ENCODE peak calls at places on chromosomes 16 and 17, in nine cellular contexts. K is globus pallidus; J is substantia nigra; L is CD8-positive, alpha-beta T cell; V is frontal cortex; X is NCI-H1417; E is left colon; S is T47D; T is hepatic stellate cell. Z is an unnamed sample.
A peak's percentile ranks its signal among the peaks of the same experiment; 100 is the strongest.

GRCh38 chr16:84751947-84752346 is 52.1 kb downstream of the USP10 start:
- DNase-seq in K (no peak), J (no peak), L (no peak), V (no peak), X (no peak), E (no peak), S (no peak), T (no peak), Z (no peak)

GRCh38 chr17:37361543-37361942 is 14.2 kb upstream of the C17orf78 start:
- DNase-seq in K (no peak), J (no peak), L (no peak), V (no peak), X (no peak), E (no peak), S (peak; percentile 39), T (no peak), Z (no peak)

GRCh38 chr16:86968866-86969265 is 348.3 kb downstream of the C16orf95 start:
- DNase-seq in K (no peak), J (no peak), L (no peak), V (no peak), X (no peak), E (no peak), S (no peak), T (no peak), Z (no peak)

GRCh38 chr16:4402439-4403132 is 13.8 kb downstream of the CORO7 start:
- DNase-seq in K (peak; percentile 67), J (peak; percentile 63), L (peak; percentile 50), V (peak; percentile 94), X (peak; percentile 75), E (peak; percentile 88), S (peak; percentile 96), T (peak; percentile 96), Z (peak; percentile 83)

GRCh38 chr16:67444259-67445125 is 13.6 kb downstream of the HSD11B2 start:
- DNase-seq in K (no peak), J (no peak), L (no peak), V (no peak), X (peak; percentile 32), E (peak; percentile 7), S (no peak), T (no peak), Z (peak; percentile 43)

GRCh38 chr17:69560987-69561441 is 146.5 kb downstream of the MAP2K6 start:
- DNase-seq in K (no peak), J (no peak), L (no peak), V (no peak), X (no peak), E (no peak), S (no peak), T (no peak), Z (no peak)

GRCh38 chr17:80807882-80808281 is 183.8 kb upstream of the CHMP6 start:
- DNase-seq in K (no peak), J (no peak), L (no peak), V (no peak), X (no peak), E (no peak), S (no peak), T (no peak), Z (no peak)

GRCh38 chr17:80263253-80264047 is 2.8 kb downstream of the RNF213 start:
- DNase-seq in K (peak; percentile 60), J (no peak), L (peak; percentile 77), V (no peak), X (peak; percentile 57), E (peak; percentile 92), S (no peak), T (peak; percentile 96), Z (peak; percentile 64)

GRCh38 chr17:43897827-43898226 is 9.5 kb downstream of the MPP2 start:
- DNase-seq in K (no peak), J (no peak), L (no peak), V (no peak), X (no peak), E (no peak), S (no peak), T (no peak), Z (no peak)

GRCh38 chr17:39754958-39755549 is 17.3 kb downstream of the GRB7 start:
- DNase-seq in K (peak; percentile 3), J (no peak), L (no peak), V (no peak), X (peak; percentile 48), E (no peak), S (no peak), T (no peak), Z (no peak)

GRCh38 chr17:57993471-57994365 is 5.7 kb upstream of the VEZF1 start:
- DNase-seq in K (no peak), J (no peak), L (no peak), V (no peak), X (peak; percentile 91), E (no peak), S (no peak), T (no peak), Z (no peak)

GRCh38 chr16:83842755-83843507 is 35.2 kb downstream of the HSBP1 start:
- DNase-seq in K (no peak), J (no peak), L (no peak), V (no peak), X (no peak), E (no peak), S (no peak), T (no peak), Z (no peak)

GRCh38 chr16:4384497-4384896 is 12.8 kb downstream of the VASN start:
- DNase-seq in K (no peak), J (no peak), L (no peak), V (no peak), X (no peak), E (no peak), S (no peak), T (no peak), Z (no peak)

GRCh38 chr17:43125967-43126910 is 1.1 kb upstream of the BRCA1 start:
- DNase-seq in K (no peak), J (no peak), L (no peak), V (no peak), X (no peak), E (peak; percentile 18), S (no peak), T (no peak), Z (peak; percentile 5)

GRCh38 chr16:65618335-65618734 is 496.5 kb upstream of the CDH11 start:
- DNase-seq in K (no peak), J (no peak), L (no peak), V (no peak), X (no peak), E (no peak), S (no peak), T (no peak), Z (no peak)

GRCh38 chr17:4417129-4417667 is 16.5 kb upstream of the SPNS3 start:
- DNase-seq in K (no peak), J (no peak), L (no peak), V (no peak), X (no peak), E (no peak), S (no peak), T (no peak), Z (no peak)

GRCh38 chr17:58376472-58376921 is 24.5 kb upstream of the SUPT4H1 start:
- DNase-seq in K (no peak), J (no peak), L (no peak), V (no peak), X (no peak), E (no peak), S (no peak), T (no peak), Z (no peak)

GRCh38 chr17:64426584-64426983 is 22.3 kb upstream of the MILR1 start:
- DNase-seq in K (no peak), J (no peak), L (no peak), V (no peak), X (no peak), E (no peak), S (no peak), T (no peak), Z (no peak)

GRCh38 chr17:37461668-37462067 is 28.0 kb upstream of the DUSP14 start:
- DNase-seq in K (no peak), J (no peak), L (no peak), V (no peak), X (no peak), E (no peak), S (no peak), T (no peak), Z (no peak)

Z was measured in Ammon's horn.